ENCODE peak calls at places on chromosomes 5 and 9, in six cellular contexts. G is ascending aorta, Z is GM23338, A is adrenal gland, L is AG09309, Q is kidney. H is an unnamed sample.

GRCh38 chr9:84278131-84278530 is 62.4 kb downstream of the SLC28A3 start:
- DNase-seq in Z (no peak), A (no peak), Q (no peak), G (no peak), L (no peak), H (no peak)

GRCh38 chr9:5025416-5025815 is 40.3 kb downstream of the JAK2 start:
- DNase-seq in Z (no peak), A (peak; percentile 24), Q (no peak), L (no peak), G (no peak), H (no peak)

GRCh38 chr9:14778565-14778964 is 56.0 kb upstream of the CER1 start:
- DNase-seq in A (no peak), G (no peak), L (no peak), Q (no peak), Z (no peak), H (no peak)

GRCh38 chr9:4615251-4615650 is 46.8 kb upstream of the PLPP6 start:
- DNase-seq in G (no peak), L (peak; percentile 61), Q (no peak), A (no peak), Z (no peak), H (peak; percentile 38)

GRCh38 chr5:176647870-176648466 is 684 bp downstream of the TSPAN17 start:
- DNase-seq in G (no peak), Z (peak; percentile 43), L (no peak), Q (peak; percentile 85), A (peak; percentile 76), H (no peak)

GRCh38 chr9:83986223-83986622 is 5.6 kb downstream of the RMI1 start:
- DNase-seq in G (no peak), Z (no peak), Q (no peak), L (no peak), A (no peak), H (no peak)

GRCh38 chr9:738209-738915 is 103.1 kb upstream of the DMRT1 start:
- DNase-seq in Z (no peak), Q (no peak), L (peak; percentile 89), A (no peak), G (no peak), H (peak; percentile 90)

GRCh38 chr5:144333336-144333920 is 162.8 kb downstream of the KCTD16 start:
- DNase-seq in Z (no peak), L (peak; percentile 8), Q (no peak), A (no peak), G (no peak), H (no peak)

GRCh38 chr5:175466700-175467318 is 11.6 kb upstream of the SFXN1 start:
- DNase-seq in G (no peak), L (no peak), Z (no peak), A (no peak), Q (no peak), H (no peak)

GRCh38 chr9:2032234-2032633 is 17.1 kb downstream of the SMARCA2 start:
- DNase-seq in Q (no peak), Z (no peak), G (no peak), L (no peak), A (no peak), H (no peak)

GRCh38 chr9:82903503-82903902 is 159.4 kb downstream of the RASEF start:
- DNase-seq in G (no peak), Z (peak; percentile 32), L (no peak), A (no peak), Q (no peak), H (no peak)

GRCh38 chr9:127776195-127776918 is 2.1 kb downstream of the SH2D3C start:
- DNase-seq in Z (peak; percentile 87), L (no peak), Q (no peak), A (no peak), G (no peak), H (no peak)

GRCh38 chr5:32859211-32859641 is 148.1 kb downstream of the NPR3 start:
- DNase-seq in Q (no peak), G (no peak), Z (no peak), A (no peak), L (no peak), H (no peak)

GRCh38 chr5:107112207-107112606 is 558.5 kb downstream of the EFNA5 start:
- DNase-seq in G (no peak), Q (no peak), Z (no peak), L (no peak), A (no peak), H (no peak)

GRCh38 chr5:161421067-161421466 is 125.5 kb downstream of the GABRB2 start:
- DNase-seq in Z (no peak), Q (no peak), G (no peak), L (no peak), A (no peak), H (no peak)

GRCh38 chr9:137972988-137973470 is 95.4 kb downstream of the CACNA1B start:
- DNase-seq in L (no peak), Z (no peak), A (no peak), Q (peak; percentile 49), G (no peak), H (no peak)

GRCh38 chr9:136512651-136513066 is 29.8 kb upstream of the SEC16A start:
- DNase-seq in Q (no peak), L (no peak), A (no peak), G (no peak), Z (peak; percentile 39), H (no peak)

DNA sequence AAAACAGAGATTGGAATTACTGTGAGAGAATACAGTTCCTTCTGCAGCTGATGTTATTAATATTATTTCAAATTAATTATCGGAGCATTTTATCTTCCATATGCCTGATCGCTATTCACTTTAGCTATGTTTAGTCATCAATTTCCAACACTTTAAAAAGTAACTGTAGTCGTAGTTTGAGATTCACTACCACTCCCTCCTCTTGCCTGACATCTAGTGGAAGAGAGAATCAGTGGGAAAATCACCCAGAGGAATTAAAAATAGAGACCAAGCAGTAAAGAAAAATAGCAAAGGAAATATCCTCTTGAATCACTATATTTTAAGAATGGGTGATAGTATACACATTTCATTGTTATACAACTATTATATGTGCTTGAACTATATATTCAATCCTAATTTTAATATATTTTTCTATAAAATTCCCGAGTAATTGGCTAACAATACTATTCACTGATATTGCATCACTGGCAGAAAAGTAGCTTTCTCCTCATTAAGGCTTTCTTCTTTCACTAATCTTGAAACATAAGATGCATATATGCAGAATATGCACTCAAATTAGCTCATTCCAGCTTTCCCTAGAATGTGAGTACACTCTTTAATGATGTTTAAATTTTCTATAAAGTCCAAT is 708.7 kb downstream of the CDH9 start:
- DNase-seq in Q (no peak), A (no peak), G (no peak), L (no peak), Z (peak; percentile 45), H (no peak)
- TF ChIP-seq CTCF in Q (peak; percentile 20), A (peak; percentile 36), G (no peak), L (peak; percentile 4), Z (peak; percentile 73), H (no peak)

GRCh38 chr5:132773601-132774355 is 3.3 kb downstream of the SEPTIN8 start:
- DNase-seq in L (no peak), A (no peak), Q (no peak), G (no peak), Z (no peak), H (no peak)

GRCh38 chr5:132774896-132775295 is 2.1 kb downstream of the SEPTIN8 start:
- DNase-seq in Z (no peak), Q (no peak), A (no peak), L (no peak), G (no peak), H (no peak)

GRCh38 chr5:132775439-132776076 is 1.5 kb downstream of the SEPTIN8 start:
- DNase-seq in A (no peak), L (no peak), G (no peak), Q (no peak), Z (no peak), H (no peak)

GRCh38 chr5:132773114-132773513 is 3.9 kb downstream of the SEPTIN8 start:
- DNase-seq in G (no peak), A (no peak), L (no peak), Q (no peak), Z (no peak), H (no peak)

DNA sequence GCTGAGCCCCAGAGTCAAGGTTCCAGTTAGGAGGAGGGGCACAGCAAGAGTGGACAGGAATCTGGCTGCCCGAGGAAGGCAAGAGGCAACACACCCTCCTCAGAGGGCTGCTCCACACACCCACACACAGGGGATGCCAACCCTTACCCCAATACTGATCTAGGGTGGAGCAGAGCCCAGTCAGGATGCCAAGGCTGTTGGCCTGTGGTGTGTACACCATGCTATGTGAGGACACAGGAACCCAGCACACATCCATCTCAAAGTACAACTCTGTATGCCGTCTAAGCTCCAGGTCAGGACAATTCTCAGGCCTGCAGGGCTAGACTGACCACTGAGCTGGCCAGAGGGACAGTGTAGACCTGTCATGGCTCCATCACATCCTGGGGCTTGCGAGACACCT is 2.6 kb downstream of the SEPTIN8 start:
- DNase-seq in G (no peak), Z (no peak), L (no peak), A (no peak), Q (no peak), H (no peak)
- H3K4me3 ChIP-seq in G (no peak overlapping the region), Z (no peak overlapping the region), L (no peak overlapping the region), A (no peak overlapping the region), Q (no peak overlapping the region), H (no peak overlapping the region)

GRCh38 chr5:142208777-142209312 is 100.3 kb downstream of the NDFIP1 start:
- DNase-seq in Q (no peak), A (no peak), G (no peak), L (no peak), Z (no peak), H (no peak)

GRCh38 chr5:142204219-142204618 is 95.6 kb downstream of the NDFIP1 start:
- DNase-seq in Z (no peak), G (no peak), A (no peak), L (no peak), Q (no peak), H (no peak)

GRCh38 chr5:142210011-142210410 is 101.4 kb downstream of the NDFIP1 start:
- DNase-seq in L (no peak), Z (no peak), A (no peak), G (no peak), Q (no peak), H (no peak)

GRCh38 chr5:142211013-142211412 is 102.4 kb downstream of the NDFIP1 start:
- DNase-seq in A (no peak), Z (no peak), L (no peak), G (no peak), Q (no peak), H (no peak)

DNA sequence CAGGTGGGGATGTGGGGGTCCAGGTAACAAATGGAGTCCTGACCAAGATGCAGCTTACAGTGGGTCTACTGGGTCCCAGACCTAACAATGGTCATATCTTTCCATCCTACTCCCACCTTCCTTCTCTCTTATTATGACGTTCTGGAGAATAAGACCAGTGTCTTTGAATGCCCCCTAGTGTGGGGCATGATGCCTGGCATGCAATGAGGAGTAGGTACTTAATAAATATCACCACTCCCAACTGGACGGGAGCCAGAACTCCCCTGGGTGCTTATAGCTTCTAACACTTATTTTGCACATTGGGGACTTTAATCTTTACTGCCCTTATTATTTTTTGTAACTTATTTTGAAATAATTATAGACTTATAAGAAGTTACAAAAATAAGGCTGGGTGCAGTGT is 98.2 kb downstream of the NDFIP1 start:
- DNase-seq in G (no peak), L (no peak), Q (no peak), Z (no peak), A (no peak), H (no peak)
- TF ChIP-seq CTCF in G (no peak), L (no peak), Q (no peak), Z (peak; percentile 42), A (no peak), H (no peak)

DNA sequence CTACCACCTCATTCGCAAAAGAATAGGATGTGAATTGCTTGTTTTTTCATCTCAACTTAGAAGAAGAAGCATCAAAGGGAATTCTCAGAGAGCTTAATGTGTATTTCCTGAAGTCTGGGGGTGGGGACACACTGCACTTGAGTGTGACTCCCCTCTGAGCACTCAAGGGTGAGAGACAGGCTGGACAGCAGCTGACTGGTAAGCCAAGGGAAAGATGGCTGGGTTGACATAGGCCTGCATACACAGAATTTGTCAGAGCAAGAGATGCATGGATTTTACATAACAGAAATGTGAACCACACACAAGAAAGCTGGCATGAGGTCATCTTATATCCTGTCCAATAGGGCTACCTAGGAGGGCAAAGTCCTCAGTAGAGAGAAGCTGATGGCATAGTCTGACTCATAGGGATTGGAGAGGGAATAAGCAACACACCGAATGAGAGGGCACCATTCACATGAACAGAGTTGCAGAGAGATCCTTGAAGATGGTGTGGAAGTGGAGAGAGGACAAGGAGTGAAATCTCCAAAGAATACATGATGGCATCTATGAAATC is 114.3 kb upstream of the EPB41L4A start:
- DNase-seq in Z (peak; percentile 43), Q (no peak), L (no peak), G (no peak), A (no peak), H (no peak)
- H3K4me3 ChIP-seq in Z (no peak overlapping the region), Q (no peak overlapping the region), L (no peak overlapping the region), G (no peak overlapping the region), A (no peak overlapping the region), H (no peak overlapping the region)